ENCODE peak calls at places on chromosome 14, in five cellular contexts. E is left ventricle myocardium inferior; X is activated CD8-positive, alpha-beta T cell treated with anti-CD3 and anti-CD28 coated beads, Interleukin-2, amount 10 ng/mL, durations not matched to agents 7 days and 5 days; D is NAMALWA; K is ACHN. V is an unnamed sample.

GRCh38 chr14:100446572-100446971 is 123.4 kb downstream of the SLC25A47 start:
- DNase-seq in D (no peak), E (no peak), K (no peak), X (no peak), V (no peak)

GRCh38 chr14:23327947-23328744 is 6.9 kb downstream of the PABPN1 start:
- DNase-seq in E (peak), X (peak), D (peak), K (peak), V (peak)

GRCh38 chr14:68248481-68249255 is 429.1 kb downstream of the RAD51B start:
- DNase-seq in D (peak), E (no peak), X (no peak), K (peak), V (peak)

GRCh38 chr14:103512701-103513611 is 9.7 kb downstream of the CKB start:
- DNase-seq in E (peak), D (no peak), K (no peak), X (no peak), V (peak)

GRCh38 chr14:75427482-75428229 is at the start of gene JDP2:
- DNase-seq in E (peak), D (peak), X (peak), K (peak), V (peak)

GRCh38 chr14:66117600-66117999 is 368.6 kb upstream of the CCDC196 start:
- DNase-seq in D (no peak), K (peak), X (no peak), E (no peak), V (no peak)

GRCh38 chr14:36981832-36982528 is 190.4 kb downstream of the SLC25A21 start:
- DNase-seq in E (no peak), X (no peak), D (no peak), K (peak), V (no peak)

GRCh38 chr14:41785696-41786095 is 179.0 kb downstream of the LRFN5 start:
- DNase-seq in X (no peak), K (peak), D (no peak), E (no peak), V (no peak)

GRCh38 chr14:36129181-36129580 is 47.3 kb downstream of the PTCSC3 start:
- DNase-seq in E (no peak), D (no peak), K (no peak), X (no peak), V (no peak)

GRCh38 chr14:68685419-68686211 is 107.3 kb downstream of the ZFP36L1 start:
- DNase-seq in E (no peak), D (peak), K (peak), X (peak), V (peak)

GRCh38 chr14:21048638-21049037 is 6.5 kb downstream of the RNASE7 start:
- DNase-seq in X (no peak), K (no peak), D (no peak), E (no peak), V (no peak)

GRCh38 chr14:102891556-102891955 is 30.9 kb upstream of the AMN start:
- DNase-seq in E (no peak), X (no peak), D (no peak), K (no peak), V (no peak)

GRCh38 chr14:29925106-29925722 is 2.4 kb downstream of the PRKD1 start:
- DNase-seq in X (no peak), E (no peak), D (no peak), K (peak), V (no peak)

GRCh38 chr14:87013583-87013982 is 979.4 kb downstream of the GALC start:
- DNase-seq in D (no peak), K (no peak), X (no peak), E (no peak), V (no peak)

GRCh38 chr14:45118594-45118993 is 15.7 kb downstream of the FKBP3 start:
- DNase-seq in E (no peak), D (no peak), K (no peak), X (no peak), V (no peak)

GRCh38 chr14:23950411-23951135 is 3.0 kb upstream of the DHRS4 start:
- DNase-seq in D (no peak), E (no peak), K (no peak), X (no peak), V (no peak)

GRCh38 chr14:50044040-50044651 is 72.2 kb downstream of the VCPKMT start:
- DNase-seq in X (peak), E (no peak), K (no peak), D (no peak), V (no peak)

GRCh38 chr14:64060648-64061096 is 207.9 kb downstream of the SYNE2 start:
- DNase-seq in D (peak), E (no peak), X (peak), K (peak), V (no peak)

GRCh38 chr14:104676694-104677505 is 12.5 kb upstream of the INF2 start:
- DNase-seq in D (no peak), E (peak), K (no peak), X (peak), V (peak)

GRCh38 chr14:104657114-104657524 is 32.3 kb upstream of the INF2 start:
- DNase-seq in E (no peak), K (no peak), X (no peak), D (peak), V (no peak)

GRCh38 chr14:96055065-96055752 is 16.0 kb downstream of the C14orf132 start:
- DNase-seq in K (no peak), D (no peak), E (no peak), X (no peak), V (no peak)

GRCh38 chr14:32710351-32711102 is 228.2 kb upstream of the NPAS3 start:
- DNase-seq in X (no peak), E (no peak), K (no peak), D (no peak), V (no peak)

GRCh38 chr14:75476274-75476995 is 45.8 kb upstream of the BATF start:
- DNase-seq in K (no peak), D (peak), E (no peak), X (no peak), V (peak)

GRCh38 chr14:94598816-94599655 is 13.2 kb upstream of the SERPINA3 start:
- DNase-seq in D (no peak), E (peak), X (no peak), K (peak), V (peak)

GRCh38 chr14:90780519-90780918 is 35.7 kb downstream of the TTC7B start:
- DNase-seq in K (no peak), E (no peak), X (no peak), D (no peak), V (no peak)

GRCh38 chr14:82385043-82385442 is 851.4 kb upstream of the SEL1L start:
- DNase-seq in X (no peak), K (no peak), D (no peak), E (no peak), V (no peak)

GRCh38 chr14:69997849-69998248 is 118.6 kb downstream of the SMOC1 start:
- DNase-seq in X (no peak), D (no peak), K (no peak), E (no peak), V (no peak)

GRCh38 chr14:103143535-103143934 is 20.3 kb downstream of the TNFAIP2 start:
- DNase-seq in X (no peak), D (no peak), E (no peak), K (no peak), V (no peak)

GRCh38 chr14:50318031-50318626 is 6.0 kb downstream of the DMAC2L start:
- DNase-seq in K (peak), X (no peak), E (no peak), D (peak), V (no peak)

GRCh38 chr14:61252354-61253063 is 28.6 kb downstream of the TMEM30B start:
- DNase-seq in K (peak), X (peak), D (peak), E (peak), V (peak)

GRCh38 chr14:71187633-71188356 is 280.5 kb downstream of the PCNX1 start:
- DNase-seq in D (no peak), K (no peak), X (no peak), E (no peak), V (no peak)

GRCh38 chr14:93012516-93013367 is 89.8 kb downstream of the CHGA start:
- DNase-seq in D (no peak), E (no peak), X (no peak), K (no peak), V (no peak)

GRCh38 chr14:91119556-91120311 is 5.9 kb downstream of the DGLUCY start:
- DNase-seq in E (no peak), K (peak), X (no peak), D (no peak), V (no peak)

GRCh38 chr14:104048758-104049496 is 36.6 kb upstream of the ASPG start:
- DNase-seq in E (no peak), D (peak), K (no peak), X (no peak), V (no peak)

GRCh38 chr14:94614802-94615201 is 2.6 kb downstream of the SERPINA3 start:
- DNase-seq in X (no peak), K (no peak), E (no peak), D (no peak), V (no peak)

GRCh38 chr14:35747379-35747778 is 61.7 kb downstream of the RALGAPA1 start:
- DNase-seq in K (no peak), X (no peak), D (no peak), E (no peak), V (no peak)

V was measured in right cardiac atrium.